ENCODE peak calls at places on chromosomes 11 and 22, in seven cellular contexts. R, H, Z, N, K, J and I are unnamed samples.

GRCh38 chr22:20422271-20422958 is 15.2 kb downstream of the SCARF2 start:
- DNase-seq in R (no peak), H (no peak), Z (peak; percentile 53), N (peak; percentile 67), K (peak; percentile 50), J (no peak), I (no peak)

GRCh38 chr22:46579751-46580449 is 40.3 kb upstream of the GRAMD4 start:
- DNase-seq in R (no peak), H (no peak), Z (peak; percentile 52), N (no peak), K (no peak), J (no peak), I (no peak)

GRCh38 chr22:29907753-29908515 is 25.0 kb downstream of the MTMR3 start:
- DNase-seq in R (peak; percentile 23), H (peak; percentile 95), Z (peak; percentile 90), N (peak; percentile 97), K (peak; percentile 97), J (peak; percentile 91), I (no peak)

GRCh38 chr22:36155702-36156101 is 4.9 kb downstream of the APOL3 start:
- DNase-seq in R (no peak), H (peak; percentile 52), Z (peak; percentile 84), N (no peak), K (no peak), J (peak; percentile 60), I (no peak)

GRCh38 chr11:64447717-64448598 is 89.0 kb downstream of the RPS6KA4 start:
- DNase-seq in R (no peak), H (peak; percentile 7), Z (peak; percentile 64), N (no peak), K (peak; percentile 2), J (peak; percentile 38), I (no peak)

GRCh38 chr11:43575931-43576833 is 104.4 kb upstream of the HSD17B12 start:
- DNase-seq in R (no peak), H (peak; percentile 6), Z (no peak), N (peak; percentile 28), K (peak; percentile 38), J (no peak), I (peak; percentile 34)

GRCh38 chr11:94504689-94505293 is 7.5 kb upstream of the C11orf97 start:
- DNase-seq in R (no peak), H (peak; percentile 76), Z (no peak), N (peak; percentile 67), K (peak; percentile 24), J (no peak), I (no peak)

GRCh38 chr11:61889831-61890230 is 1.5 kb downstream of the FADS3 start:
- DNase-seq in R (no peak), H (no peak), Z (no peak), N (no peak), K (no peak), J (no peak), I (no peak)

GRCh38 chr22:20239063-20239950 is 28.8 kb downstream of the RTN4R start:
- DNase-seq in R (peak; percentile 26), H (peak; percentile 34), Z (peak; percentile 68), N (no peak), K (no peak), J (no peak), I (no peak)

GRCh38 chr11:1487091-1487850 is 692 bp upstream of the MOB2 start:
- DNase-seq in R (no peak), H (no peak), Z (peak; percentile 45), N (no peak), K (no peak), J (no peak), I (no peak)

GRCh38 chr11:10659339-10660216 is 34.0 kb downstream of the IRAG1 start:
- DNase-seq in R (no peak), H (peak; percentile 85), Z (peak; percentile 63), N (peak; percentile 91), K (peak; percentile 90), J (no peak), I (no peak)

GRCh38 chr11:94790771-94791180 is 22.6 kb downstream of the AMOTL1 start:
- DNase-seq in R (no peak), H (no peak), Z (no peak), N (peak; percentile 68), K (peak; percentile 63), J (no peak), I (no peak)

GRCh38 chr11:64607381-64608259 is 16.6 kb downstream of the SLC22A12 start:
- DNase-seq in R (no peak), H (peak; percentile 18), Z (no peak), N (peak; percentile 4), K (peak; percentile 4), J (peak; percentile 24), I (no peak)

GRCh38 chr11:2788751-2789140 is 89.0 kb upstream of the KCNQ1OT1 start:
- DNase-seq in R (no peak), H (no peak), Z (peak; percentile 26), N (no peak), K (no peak), J (peak; percentile 18), I (peak; percentile 75)

GRCh38 chr11:115527534-115528125 is 23.4 kb upstream of the CADM1 start:
- DNase-seq in R (no peak), H (no peak), Z (no peak), N (no peak), K (no peak), J (peak; percentile 30), I (no peak)

GRCh38 chr11:27291954-27292641 is 70.9 kb downstream of the CCDC34 start:
- DNase-seq in R (no peak), H (no peak), Z (no peak), N (no peak), K (peak; percentile 49), J (peak; percentile 82), I (no peak)

GRCh38 chr11:74257934-74258553 is 53.4 kb downstream of the P4HA3 start:
- DNase-seq in R (no peak), H (peak; percentile 74), Z (no peak), N (peak; percentile 83), K (peak; percentile 49), J (peak; percentile 38), I (no peak)

GRCh38 chr11:30260813-30261212 is 30.0 kb downstream of the FSHB start:
- DNase-seq in R (no peak), H (no peak), Z (no peak), N (no peak), K (no peak), J (no peak), I (no peak)

GRCh38 chr11:65132238-65132987 is 1.9 kb downstream of the SYVN1 start:
- DNase-seq in R (no peak), H (no peak), Z (no peak), N (no peak), K (no peak), J (peak; percentile 22), I (no peak)

GRCh38 chr22:47617186-47617585 is 854.7 kb downstream of the TBC1D22A start:
- DNase-seq in R (no peak), H (no peak), Z (no peak), N (no peak), K (no peak), J (no peak), I (no peak)

GRCh38 chr11:61775606-61776554 is 16.5 kb downstream of the TMEM258 start:
- DNase-seq in R (no peak), H (no peak), Z (no peak), N (no peak), K (no peak), J (no peak), I (no peak)

GRCh38 chr11:101003468-101003867 is 126.1 kb downstream of the PGR start:
- DNase-seq in R (no peak), H (no peak), Z (no peak), N (no peak), K (no peak), J (no peak), I (no peak)

GRCh38 chr11:60274462-60274861 is 6.0 kb upstream of the MS4A4A start:
- DNase-seq in R (no peak), H (no peak), Z (no peak), N (no peak), K (no peak), J (no peak), I (no peak)
- TF ChIP-seq CTCF in R (no peak), H (no peak), Z (no peak), N (no peak), K (no peak), J (no peak), I (no peak)

GRCh38 chr11:26276798-26277424 is 55.0 kb upstream of the ANO3 start:
- DNase-seq in R (peak; percentile 35), H (peak; percentile 85), Z (no peak), N (peak; percentile 73), K (peak; percentile 45), J (peak; percentile 53), I (no peak)
- TF ChIP-seq CTCF in R (peak; percentile 86), H (peak; percentile 100), Z (peak; percentile 87), N (peak; percentile 96), K (peak; percentile 98), J (peak; percentile 91), I (peak; percentile 95)

GRCh38 chr22:49992921-49993648 is 19.5 kb downstream of the IL17REL start:
- DNase-seq in R (peak; percentile 74), H (peak; percentile 63), Z (peak; percentile 84), N (peak; percentile 23), K (no peak), J (peak; percentile 71), I (peak; percentile 80)
- TF ChIP-seq CTCF in R (peak; percentile 77), H (peak; percentile 81), Z (peak; percentile 73), N (peak; percentile 85), K (peak; percentile 50), J (peak; percentile 71), I (peak; percentile 63)

GRCh38 chr11:86358720-86359119 is 16.0 kb upstream of the CCDC81 start:
- DNase-seq in R (no peak), H (no peak), Z (no peak), N (no peak), K (no peak), J (no peak), I (no peak)

GRCh38 chr11:86355256-86355655 is 19.4 kb upstream of the CCDC81 start:
- DNase-seq in R (no peak), H (no peak), Z (no peak), N (no peak), K (no peak), J (no peak), I (no peak)

GRCh38 chr11:86365566-86365965 is 9.1 kb upstream of the CCDC81 start:
- DNase-seq in R (no peak), H (no peak), Z (no peak), N (no peak), K (no peak), J (no peak), I (no peak)

GRCh38 chr11:86363424-86363823 is 11.3 kb upstream of the CCDC81 start:
- DNase-seq in R (no peak), H (no peak), Z (no peak), N (no peak), K (no peak), J (no peak), I (no peak)

GRCh38 chr11:86360775-86361395 is 13.8 kb upstream of the CCDC81 start:
- DNase-seq in R (no peak), H (peak; percentile 70), Z (no peak), N (peak; percentile 67), K (peak; percentile 27), J (no peak), I (no peak)
- TF ChIP-seq CTCF in R (no peak), H (peak; percentile 56), Z (no peak), N (peak; percentile 48), K (peak; percentile 36), J (no peak), I (peak; percentile 69)

GRCh38 chr11:21137813-21138212 is 468.4 kb downstream of the NELL1 start:
- DNase-seq in R (no peak), H (no peak), Z (no peak), N (no peak), K (no peak), J (no peak), I (no peak)

GRCh38 chr11:21144556-21144955 is 475.2 kb downstream of the NELL1 start:
- DNase-seq in R (no peak), H (no peak), Z (no peak), N (no peak), K (no peak), J (no peak), I (no peak)

GRCh38 chr11:21142007-21142406 is 472.6 kb downstream of the NELL1 start:
- DNase-seq in R (no peak), H (no peak), Z (no peak), N (no peak), K (no peak), J (no peak), I (no peak)
- TF ChIP-seq CTCF in R (no peak), H (no peak), Z (no peak), N (no peak), K (no peak), J (no peak), I (no peak)